ENCODE peak calls at places on chromosomes 3 and 15, in nine cellular contexts. T is neural crest cell, P is fibroblast of the aortic adventitia, L is fibroblast of pulmonary artery, J is AG04450, Q is ascending aorta, O is IMR-90, A is suprapubic skin, C is fibroblast of lung. D is an unnamed sample.

GRCh38 chr3:119792270-119792669 is 10.4 kb downstream of the NR1I2 start:
- DNase-seq in T (no peak), P (no peak), L (no peak), J (no peak), Q (no peak), O (no peak), A (peak), C (no peak), D (no peak)

GRCh38 chr3:127074900-127075360 is 92.0 kb downstream of the PLXNA1 start:
- DNase-seq in T (no peak), P (peak), L (peak), J (no peak), Q (peak), O (peak), A (peak), C (peak), D (peak)

GRCh38 chr3:119613872-119614271 is 16.2 kb downstream of the PLA1A start:
- DNase-seq in T (no peak), P (no peak), L (no peak), J (no peak), Q (no peak), O (no peak), A (no peak), C (no peak), D (no peak)

GRCh38 chr3:134677987-134678308 is 27.1 kb upstream of the KY start:
- DNase-seq in T (no peak), P (no peak), L (no peak), J (no peak), Q (no peak), O (no peak), A (no peak), C (no peak), D (no peak)

GRCh38 chr3:28971156-28971555 is 309.7 kb upstream of the RBMS3 start:
- DNase-seq in T (no peak), P (no peak), L (peak), J (no peak), Q (no peak), O (no peak), A (no peak), C (no peak), D (no peak)

GRCh38 chr3:172256101-172256687 is 192.1 kb downstream of the GHSR start:
- DNase-seq in T (no peak), P (peak), L (peak), J (no peak), Q (peak), O (peak), A (no peak), C (peak), D (peak)

GRCh38 chr3:127676921-127677351 is 4.2 kb downstream of the ABTB1 start:
- DNase-seq in T (no peak), P (no peak), L (no peak), J (no peak), Q (peak), O (no peak), A (peak), C (no peak), D (no peak)

GRCh38 chr3:129310111-129310601 is 31.5 kb downstream of the HMCES start:
- DNase-seq in T (no peak), P (peak), L (no peak), J (no peak), Q (no peak), O (no peak), A (no peak), C (no peak), D (no peak)

GRCh38 chr3:133663569-133664313 is 2.0 kb upstream of the TOPBP1 start:
- DNase-seq in T (peak), P (peak), L (peak), J (no peak), Q (no peak), O (peak), A (no peak), C (peak), D (peak)

GRCh38 chr15:58432421-58432820 is 630 bp downstream of the LIPC start:
- DNase-seq in T (no peak), P (peak), L (peak), J (no peak), Q (no peak), O (peak), A (no peak), C (peak), D (no peak)

GRCh38 chr3:39143051-39143885 is 10.1 kb downstream of the CSRNP1 start:
- DNase-seq in T (no peak), P (no peak), L (no peak), J (no peak), Q (no peak), O (no peak), A (no peak), C (no peak), D (no peak)

GRCh38 chr3:71069797-71070196 is 513.7 kb downstream of the FOXP1 start:
- DNase-seq in T (peak), P (peak), L (peak), J (no peak), Q (peak), O (no peak), A (no peak), C (no peak), D (no peak)
- TF ChIP-seq CTCF in T (peak), P (peak), L (peak), J (peak), Q (peak), O (peak), A (peak), C (peak), D (peak)

DNA sequence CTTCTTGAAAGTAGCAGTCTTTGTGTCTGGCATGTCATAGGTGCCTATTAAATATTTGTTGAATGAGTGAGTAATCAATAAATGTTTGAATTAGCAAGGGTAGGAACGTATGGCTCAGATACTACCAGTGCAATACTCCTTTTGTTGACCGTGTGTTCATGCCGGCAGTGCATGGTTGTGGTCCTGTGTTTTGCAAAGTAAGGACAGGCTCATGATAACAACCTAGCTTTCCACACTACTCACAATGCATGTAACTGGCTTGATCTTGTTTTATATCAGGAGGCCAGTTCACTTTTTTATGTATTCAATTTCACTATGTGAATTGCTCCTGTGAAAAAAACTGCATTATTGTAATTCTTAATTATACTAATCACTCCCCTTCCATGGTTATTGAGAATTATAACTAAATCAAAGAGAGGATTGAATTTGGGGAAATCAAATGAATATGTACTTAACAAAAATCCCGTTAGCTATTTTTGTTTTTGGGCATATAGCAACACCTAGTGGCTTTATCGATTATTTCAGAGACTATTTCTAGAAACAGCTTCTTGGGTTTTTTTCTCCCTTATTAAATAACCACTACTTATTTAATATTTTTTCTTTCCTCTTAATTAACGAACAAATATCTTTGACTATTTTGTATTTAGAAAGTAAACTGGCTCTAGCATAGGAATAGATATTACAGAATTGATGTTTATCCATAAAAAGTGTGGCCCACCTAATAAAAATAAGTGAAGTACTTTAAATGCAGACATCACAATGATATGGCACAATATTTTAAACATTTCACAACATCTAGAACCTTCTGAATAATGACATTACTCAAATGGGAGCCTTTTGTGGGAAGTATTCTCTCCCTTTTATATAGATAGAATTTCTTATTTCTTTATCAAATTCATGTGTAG is 218.5 kb downstream of the BBX start:
- DNase-seq in T (no peak), P (peak), L (peak), J (no peak), Q (no peak), O (peak), A (no peak), C (peak), D (peak)
- TF ChIP-seq CTCF in T (peak), P (peak), L (peak), J (peak), Q (peak), O (peak), A (peak), C (no peak), D (peak)

GRCh38 chr15:29854413-29854812 is 32.1 kb upstream of the TJP1 start:
- DNase-seq in T (no peak), P (no peak), L (no peak), J (no peak), Q (no peak), O (no peak), A (no peak), C (no peak), D (no peak)
- TF ChIP-seq CTCF in T (no peak), P (no peak), L (no peak), J (no peak), Q (no peak), O (no peak), A (no peak), C (no peak), D (no peak)

GRCh38 chr3:178434206-178434805 is 101.9 kb upstream of the KCNMB2 start:
- DNase-seq in T (no peak), P (peak), L (peak), J (no peak), Q (no peak), O (no peak), A (no peak), C (no peak), D (peak)
- TF ChIP-seq CTCF in T (peak), P (peak), L (peak), J (peak), Q (no peak), O (peak), A (no peak), C (peak), D (peak)

GRCh38 chr15:44298878-44299277 is 10.4 kb downstream of the GOLM2 start:
- DNase-seq in T (no peak), P (no peak), L (no peak), J (no peak), Q (no peak), O (no peak), A (no peak), C (no peak), D (no peak)
- TF ChIP-seq CTCF in T (peak), P (peak), L (peak), J (peak), Q (no peak), O (peak), A (no peak), C (no peak), D (peak)

GRCh38 chr15:63405159-63405558 is 23.5 kb upstream of the CA12 start:
- DNase-seq in T (no peak), P (no peak), L (no peak), J (no peak), Q (peak), O (no peak), A (no peak), C (no peak), D (no peak)

GRCh38 chr15:63401078-63401477 is 19.4 kb upstream of the CA12 start:
- DNase-seq in T (no peak), P (no peak), L (no peak), J (no peak), Q (no peak), O (no peak), A (no peak), C (peak), D (no peak)

GRCh38 chr15:63402498-63403253 is 21.0 kb upstream of the CA12 start:
- DNase-seq in T (no peak), P (peak), L (peak), J (no peak), Q (peak), O (peak), A (no peak), C (peak), D (peak)

GRCh38 chr15:63401714-63402497 is 20.3 kb upstream of the CA12 start:
- DNase-seq in T (no peak), P (no peak), L (no peak), J (no peak), Q (peak), O (no peak), A (no peak), C (no peak), D (no peak)

DNA sequence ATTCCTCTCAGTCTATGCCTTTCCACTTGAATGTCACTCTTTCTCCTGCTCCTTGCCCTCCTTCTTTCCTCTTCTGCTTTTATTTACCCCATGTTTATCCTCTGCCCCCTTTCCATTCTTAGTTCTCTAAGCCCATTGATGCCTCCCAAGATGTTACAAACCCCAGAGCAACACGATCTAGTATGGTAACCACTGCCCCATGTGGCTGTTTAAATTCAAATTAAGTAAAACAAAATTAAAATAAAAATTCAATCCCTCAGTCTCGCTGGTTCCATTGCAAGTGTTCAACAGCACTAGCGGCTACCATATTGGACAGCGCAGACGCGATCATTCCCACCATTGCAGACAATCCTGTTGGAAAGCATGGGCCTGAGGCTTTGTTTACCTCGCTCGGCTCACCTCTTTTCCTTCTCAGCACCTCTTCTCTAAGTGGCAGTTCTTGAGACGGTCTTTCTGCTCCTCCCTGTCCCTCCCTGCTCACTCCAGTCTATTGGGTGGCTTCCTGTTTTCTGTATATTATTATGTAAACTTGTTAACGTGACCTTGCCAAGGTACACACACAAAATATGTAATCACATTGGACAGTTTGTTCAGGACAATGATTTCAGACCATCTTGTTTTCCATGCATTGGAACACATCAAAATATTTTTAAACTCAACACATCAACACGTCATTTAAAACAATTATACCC is 21.8 kb upstream of the CA12 start:
- DNase-seq in T (no peak), P (peak), L (peak), J (no peak), Q (peak), O (no peak), A (no peak), C (no peak), D (no peak)
- TF ChIP-seq CTCF in T (no peak), P (peak), L (no peak), J (peak), Q (no peak), O (no peak), A (no peak), C (no peak), D (no peak)

GRCh38 chr3:5122030-5122740 is at the start of gene ARL8B:
- DNase-seq in T (peak), P (peak), L (peak), J (peak), Q (peak), O (peak), A (peak), C (peak), D (peak)

GRCh38 chr3:5120446-5120845 is 1.6 kb upstream of the ARL8B start:
- DNase-seq in T (no peak), P (no peak), L (no peak), J (no peak), Q (no peak), O (no peak), A (no peak), C (no peak), D (no peak)

GRCh38 chr3:5123937-5124336 is 1.8 kb downstream of the ARL8B start:
- DNase-seq in T (no peak), P (no peak), L (no peak), J (no peak), Q (no peak), O (no peak), A (no peak), C (no peak), D (no peak)

GRCh38 chr3:5126586-5126985 is 4.5 kb downstream of the ARL8B start:
- DNase-seq in T (no peak), P (peak), L (peak), J (no peak), Q (no peak), O (peak), A (no peak), C (peak), D (no peak)

DNA sequence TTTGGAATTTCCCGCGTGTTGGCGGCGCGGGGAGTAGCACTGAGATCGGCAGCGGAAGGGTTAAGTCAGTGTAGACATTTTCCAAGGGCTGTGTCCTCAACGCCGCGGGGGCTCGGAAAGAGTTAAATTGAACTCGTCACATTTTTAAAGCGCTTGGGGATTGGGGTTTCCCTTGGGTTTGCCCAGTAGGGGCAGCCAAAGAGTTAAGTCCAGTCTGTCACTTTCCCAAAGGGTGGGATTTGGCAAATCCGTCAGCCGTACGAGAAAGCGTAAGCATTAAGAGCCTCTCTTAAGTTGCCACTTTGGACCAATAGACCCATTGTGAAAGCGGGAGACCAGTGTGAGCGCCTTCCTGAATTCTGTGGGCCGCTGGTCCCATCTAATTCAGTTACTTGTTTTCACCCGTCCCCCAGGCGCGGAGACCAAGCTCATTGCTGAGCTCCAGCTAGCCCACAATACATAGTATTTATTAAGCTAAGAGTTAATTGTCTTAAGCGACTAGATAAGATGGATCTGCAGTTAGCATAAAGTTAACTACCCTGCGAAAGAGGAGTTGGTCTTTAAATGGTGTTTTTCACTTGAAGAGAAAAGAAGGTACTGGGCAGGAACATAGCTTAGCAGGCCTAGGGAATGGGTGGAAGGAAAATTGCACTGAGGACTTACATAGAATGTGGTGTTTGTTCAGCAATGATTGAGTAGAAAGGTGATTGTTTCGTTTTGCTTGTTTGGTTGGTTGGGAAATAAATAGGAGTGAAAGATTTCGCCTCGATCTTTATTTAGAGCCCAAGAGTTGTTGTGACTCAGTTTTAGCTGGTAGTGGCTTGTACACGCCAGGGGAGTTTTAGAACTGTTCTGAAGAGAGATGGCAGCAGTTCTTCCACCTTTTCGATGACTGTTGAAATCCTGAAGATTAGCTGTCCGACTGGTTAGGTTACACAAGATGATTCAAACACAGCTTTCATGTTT is 932 bp downstream of the ARL8B start:
- DNase-seq in T (peak), P (peak), L (peak), J (no peak), Q (peak), O (peak), A (peak), C (peak), D (peak)
- TF ChIP-seq CTCF in T (no peak), P (no peak), L (no peak), J (peak), Q (no peak), O (peak), A (no peak), C (no peak), D (no peak)